ENCODE peak calls at places on chromosomes 11 and 22, in six cellular contexts. One of them, this sample, is unnamed.
A peak's percentile ranks its signal among the peaks of the same experiment; 100 is the strongest.

GRCh38 chr11:76839326-76839725 is 21.4 kb upstream of the ACER3 start:
- DNase-seq in sigmoid colon: no peak
- DNase-seq in tibial nerve: no peak
- DNase-seq in heart left ventricle: no peak
- DNase-seq in upper lobe of left lung: no peak
- DNase-seq in adrenal gland: no peak
- DNase-seq in this sample: no peak

GRCh38 chr11:46402957-46403902 is 11.7 kb upstream of the CHRM4 start:
- DNase-seq in upper lobe of left lung: no peak
- DNase-seq in adrenal gland: no peak
- DNase-seq in sigmoid colon: no peak
- DNase-seq in tibial nerve: no peak
- DNase-seq in heart left ventricle: no peak
- DNase-seq in this sample: no peak

GRCh38 chr11:67436459-67437081 is 912 bp downstream of the PTPRCAP start:
- DNase-seq in sigmoid colon: no peak
- DNase-seq in adrenal gland: no peak
- DNase-seq in upper lobe of left lung: no peak
- DNase-seq in tibial nerve: no peak
- DNase-seq in heart left ventricle: no peak
- DNase-seq in this sample: no peak

GRCh38 chr11:113411536-113411935 is 24.0 kb downstream of the ANKK1 start:
- DNase-seq in upper lobe of left lung: no peak
- DNase-seq in heart left ventricle: no peak
- DNase-seq in sigmoid colon: no peak
- DNase-seq in adrenal gland: no peak
- DNase-seq in tibial nerve: no peak
- DNase-seq in this sample: no peak

GRCh38 chr22:17797721-17798559 is 23.7 kb upstream of the BID start:
- DNase-seq in adrenal gland: no peak
- DNase-seq in upper lobe of left lung: peak; percentile 73
- DNase-seq in tibial nerve: no peak
- DNase-seq in heart left ventricle: no peak
- DNase-seq in sigmoid colon: no peak
- DNase-seq in this sample: no peak

GRCh38 chr11:9761441-9761945 is 97.6 kb downstream of the SWAP70 start:
- DNase-seq in heart left ventricle: no peak
- DNase-seq in adrenal gland: no peak
- DNase-seq in upper lobe of left lung: no peak
- DNase-seq in sigmoid colon: no peak
- DNase-seq in tibial nerve: no peak
- DNase-seq in this sample: no peak

GRCh38 chr11:31870609-31871309 is 59.6 kb upstream of the PAX6 start:
- DNase-seq in heart left ventricle: peak; percentile 13
- DNase-seq in upper lobe of left lung: peak; percentile 44
- DNase-seq in adrenal gland: peak; percentile 47
- DNase-seq in tibial nerve: no peak
- DNase-seq in sigmoid colon: no peak
- DNase-seq in this sample: peak; percentile 30

GRCh38 chr11:100709233-100709999 is 22.3 kb downstream of the ARHGAP42 start:
- DNase-seq in tibial nerve: no peak
- DNase-seq in upper lobe of left lung: no peak
- DNase-seq in adrenal gland: no peak
- DNase-seq in sigmoid colon: no peak
- DNase-seq in heart left ventricle: no peak
- DNase-seq in this sample: no peak

GRCh38 chr11:17839973-17840611 is 105.5 kb downstream of the KCNC1 start:
- DNase-seq in heart left ventricle: no peak
- DNase-seq in upper lobe of left lung: no peak
- DNase-seq in tibial nerve: no peak
- DNase-seq in sigmoid colon: no peak
- DNase-seq in adrenal gland: no peak
- DNase-seq in this sample: no peak

GRCh38 chr11:88508808-88509581 is 171.5 kb upstream of the CTSC start:
- DNase-seq in adrenal gland: no peak
- DNase-seq in tibial nerve: no peak
- DNase-seq in upper lobe of left lung: peak; percentile 90
- DNase-seq in heart left ventricle: no peak
- DNase-seq in sigmoid colon: no peak
- DNase-seq in this sample: peak; percentile 25

GRCh38 chr11:16326679-16327297 is 29.6 kb downstream of the SOX6 start:
- DNase-seq in sigmoid colon: no peak
- DNase-seq in upper lobe of left lung: no peak
- DNase-seq in heart left ventricle: no peak
- DNase-seq in tibial nerve: no peak
- DNase-seq in adrenal gland: no peak
- DNase-seq in this sample: no peak

GRCh38 chr11:104609766-104610165 is 288.5 kb downstream of the CASP12 start:
- DNase-seq in heart left ventricle: no peak
- DNase-seq in adrenal gland: no peak
- DNase-seq in tibial nerve: no peak
- DNase-seq in upper lobe of left lung: no peak
- DNase-seq in sigmoid colon: no peak
- DNase-seq in this sample: no peak

GRCh38 chr22:27843441-27843840 is 41.9 kb upstream of the MN1 start:
- DNase-seq in heart left ventricle: no peak
- DNase-seq in sigmoid colon: peak; percentile 61
- DNase-seq in tibial nerve: no peak
- DNase-seq in upper lobe of left lung: peak; percentile 24
- DNase-seq in adrenal gland: no peak
- DNase-seq in this sample: no peak

GRCh38 chr11:83292709-83293435 is 6.7 kb upstream of the CCDC90B start:
- DNase-seq in sigmoid colon: no peak
- DNase-seq in heart left ventricle: no peak
- DNase-seq in tibial nerve: no peak
- DNase-seq in upper lobe of left lung: no peak
- DNase-seq in adrenal gland: peak; percentile 65
- DNase-seq in this sample: no peak

GRCh38 chr11:69055598-69056516 is 7.1 kb downstream of the TPCN2 start:
- DNase-seq in tibial nerve: no peak
- DNase-seq in sigmoid colon: peak; percentile 82
- DNase-seq in heart left ventricle: peak; percentile 69
- DNase-seq in upper lobe of left lung: peak; percentile 87
- DNase-seq in adrenal gland: no peak
- DNase-seq in this sample: peak; percentile 71

GRCh38 chr11:110522456-110522855 is 92.7 kb downstream of the FDX1 start:
- DNase-seq in adrenal gland: no peak
- DNase-seq in heart left ventricle: no peak
- DNase-seq in upper lobe of left lung: no peak
- DNase-seq in sigmoid colon: no peak
- DNase-seq in tibial nerve: no peak
- DNase-seq in this sample: no peak

GRCh38 chr11:70517996-70518907 is 119.9 kb downstream of the CTTN start:
- DNase-seq in tibial nerve: no peak
- DNase-seq in adrenal gland: no peak
- DNase-seq in upper lobe of left lung: no peak
- DNase-seq in sigmoid colon: no peak
- DNase-seq in heart left ventricle: no peak
- DNase-seq in this sample: peak; percentile 6

GRCh38 chr11:116387623-116388022 is 385.2 kb downstream of the BUD13 start:
- DNase-seq in adrenal gland: no peak
- DNase-seq in upper lobe of left lung: no peak
- DNase-seq in heart left ventricle: no peak
- DNase-seq in tibial nerve: no peak
- DNase-seq in sigmoid colon: no peak
- DNase-seq in this sample: no peak

GRCh38 chr11:10263929-10264328 is 30.1 kb downstream of the SBF2 start:
- DNase-seq in adrenal gland: no peak
- DNase-seq in upper lobe of left lung: no peak
- DNase-seq in sigmoid colon: no peak
- DNase-seq in tibial nerve: no peak
- DNase-seq in heart left ventricle: no peak
- DNase-seq in this sample: no peak

DNA sequence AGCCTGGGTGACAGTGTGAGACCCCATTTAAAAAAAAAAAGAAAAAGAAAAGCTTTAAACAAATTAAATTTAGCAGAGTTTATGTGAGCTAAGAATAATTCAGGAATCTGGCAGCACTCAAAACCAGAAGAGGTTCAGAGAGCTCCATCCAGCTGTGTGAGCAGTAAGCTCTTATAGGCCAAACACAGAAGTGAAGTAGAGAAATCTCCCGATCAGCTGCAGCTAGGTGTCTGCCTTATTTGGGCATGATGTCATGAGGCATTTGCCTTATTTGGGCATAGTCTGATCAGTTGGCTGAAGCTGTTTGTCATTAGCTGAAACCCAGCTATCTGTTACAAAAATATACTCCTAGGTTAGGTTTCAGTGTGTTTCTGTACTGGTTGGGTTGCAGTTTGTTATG is 8.2 kb downstream of the MS4A15 start:
- DNase-seq in upper lobe of left lung: no peak
- DNase-seq in adrenal gland: no peak
- DNase-seq in tibial nerve: no peak
- DNase-seq in sigmoid colon: no peak
- DNase-seq in heart left ventricle: no peak
- DNase-seq in this sample: no peak
- H3K4me1 ChIP-seq in upper lobe of left lung: peaks cover 6% of the 10 kb centered on the region
- H3K4me1 ChIP-seq in adrenal gland: no peaks in the 10 kb centered on the region
- H3K4me1 ChIP-seq in tibial nerve: no peaks in the 10 kb centered on the region
- H3K4me1 ChIP-seq in sigmoid colon: no peaks in the 10 kb centered on the region
- H3K4me1 ChIP-seq in heart left ventricle: peaks cover 6% of the 10 kb centered on the region
- H3K4me1 ChIP-seq in this sample: no peaks in the 10 kb centered on the region

DNA sequence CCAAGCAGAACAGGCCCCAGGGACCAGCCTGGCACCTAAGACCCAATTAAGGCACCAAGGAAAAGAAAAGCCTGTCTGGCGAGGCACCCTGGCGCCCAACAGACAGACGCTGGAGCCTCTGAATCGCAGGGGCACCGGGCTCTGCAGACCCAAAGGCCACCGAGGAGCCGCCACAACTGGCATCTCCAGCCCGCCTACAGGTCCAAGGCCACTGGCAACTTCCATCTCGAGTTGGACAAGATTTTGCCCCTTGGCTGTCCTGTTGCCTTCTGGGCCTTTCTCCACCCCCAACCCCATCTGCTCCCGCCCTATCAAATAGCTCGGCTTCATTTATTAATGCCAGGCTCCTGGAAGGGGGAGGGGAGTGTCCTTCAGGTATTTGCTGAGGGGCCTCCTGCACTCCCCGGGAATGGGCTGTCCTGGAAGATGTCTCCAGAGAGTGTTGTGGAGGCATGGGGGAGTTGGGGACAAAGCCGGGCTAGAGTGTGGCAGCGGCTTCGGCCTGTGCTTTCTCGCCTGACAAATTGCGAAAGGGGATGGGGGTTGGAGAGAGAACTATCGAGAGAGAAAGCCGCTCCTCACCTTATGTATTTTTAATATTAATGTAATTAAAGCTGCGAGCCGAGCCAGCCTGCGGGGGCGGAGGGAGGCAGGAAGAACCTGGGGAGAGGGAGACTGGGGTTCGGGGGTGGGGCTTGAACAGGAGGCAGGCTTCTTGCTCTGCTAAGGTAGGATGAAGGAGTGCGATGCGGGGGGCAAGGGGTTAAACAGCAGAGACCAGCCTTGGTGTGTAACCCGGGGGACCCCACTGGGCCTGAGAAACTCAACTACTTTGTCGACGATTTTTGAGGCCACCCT is 2.0 kb downstream of the DSCAML1 start:
- DNase-seq in sigmoid colon: no peak
- DNase-seq in heart left ventricle: no peak
- DNase-seq in tibial nerve: no peak
- DNase-seq in upper lobe of left lung: peak; percentile 53
- DNase-seq in adrenal gland: no peak
- DNase-seq in this sample: no peak
- H3K27me3 ChIP-seq in sigmoid colon: peaks cover 60% of the 10 kb centered on the region
- H3K27me3 ChIP-seq in heart left ventricle: peaks cover 23% of the 10 kb centered on the region
- H3K27me3 ChIP-seq in tibial nerve: no peaks in the 10 kb centered on the region
- H3K27me3 ChIP-seq in upper lobe of left lung: peaks cover 10% of the 10 kb centered on the region
- H3K27me3 ChIP-seq in adrenal gland: peaks cover 31% of the 10 kb centered on the region
- H3K27me3 ChIP-seq in this sample: no peaks in the 10 kb centered on the region

GRCh38 chr22:37199103-37199838 is 11.2 kb upstream of the C1QTNF6 start:
- DNase-seq in upper lobe of left lung: peak; percentile 100
- DNase-seq in tibial nerve: peak; percentile 98
- DNase-seq in adrenal gland: peak; percentile 99
- DNase-seq in sigmoid colon: peak; percentile 99
- DNase-seq in heart left ventricle: peak; percentile 98
- DNase-seq in this sample: peak; percentile 97
- TF ChIP-seq POLR2A in upper lobe of left lung: peak; percentile 99
- TF ChIP-seq POLR2A in tibial nerve: peak; percentile 99
- TF ChIP-seq POLR2A in adrenal gland: peak; percentile 97
- TF ChIP-seq POLR2A in sigmoid colon: peak; percentile 98
- TF ChIP-seq POLR2A in heart left ventricle: peak; percentile 97
- TF ChIP-seq POLR2A in this sample: peak; percentile 99

DNA sequence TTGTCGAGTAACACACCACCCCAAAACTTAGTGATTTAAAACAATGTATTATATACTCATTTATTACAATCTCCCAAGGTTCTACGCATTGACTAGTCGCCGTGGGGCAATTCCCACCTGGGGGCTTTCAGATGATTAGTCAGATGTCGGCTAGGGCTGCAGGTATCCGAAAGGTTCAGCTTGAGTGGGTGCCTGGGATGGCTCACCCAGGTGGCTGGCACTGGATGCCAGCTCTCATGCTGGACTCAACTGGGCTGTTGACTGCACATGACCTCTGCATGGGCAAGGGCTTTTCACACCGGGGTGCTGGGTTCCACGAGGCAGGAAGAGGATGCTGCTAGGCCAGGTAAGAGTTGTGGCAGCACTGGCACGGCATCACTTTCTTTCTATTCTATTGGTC is 21.9 kb upstream of the MICAL2 start:
- DNase-seq in adrenal gland: no peak
- DNase-seq in sigmoid colon: no peak
- DNase-seq in heart left ventricle: no peak
- DNase-seq in upper lobe of left lung: no peak
- DNase-seq in tibial nerve: no peak
- DNase-seq in this sample: no peak
- H3K4me1 ChIP-seq in adrenal gland: peaks cover 36% of the 10 kb centered on the region
- H3K4me1 ChIP-seq in sigmoid colon: peaks cover 39% of the 10 kb centered on the region
- H3K4me1 ChIP-seq in heart left ventricle: peaks cover 77% of the 10 kb centered on the region
- H3K4me1 ChIP-seq in upper lobe of left lung: peaks cover 65% of the 10 kb centered on the region
- H3K4me1 ChIP-seq in tibial nerve: peaks cover 29% of the 10 kb centered on the region
- H3K4me1 ChIP-seq in this sample: peaks cover 3% of the 10 kb centered on the region

DNA sequence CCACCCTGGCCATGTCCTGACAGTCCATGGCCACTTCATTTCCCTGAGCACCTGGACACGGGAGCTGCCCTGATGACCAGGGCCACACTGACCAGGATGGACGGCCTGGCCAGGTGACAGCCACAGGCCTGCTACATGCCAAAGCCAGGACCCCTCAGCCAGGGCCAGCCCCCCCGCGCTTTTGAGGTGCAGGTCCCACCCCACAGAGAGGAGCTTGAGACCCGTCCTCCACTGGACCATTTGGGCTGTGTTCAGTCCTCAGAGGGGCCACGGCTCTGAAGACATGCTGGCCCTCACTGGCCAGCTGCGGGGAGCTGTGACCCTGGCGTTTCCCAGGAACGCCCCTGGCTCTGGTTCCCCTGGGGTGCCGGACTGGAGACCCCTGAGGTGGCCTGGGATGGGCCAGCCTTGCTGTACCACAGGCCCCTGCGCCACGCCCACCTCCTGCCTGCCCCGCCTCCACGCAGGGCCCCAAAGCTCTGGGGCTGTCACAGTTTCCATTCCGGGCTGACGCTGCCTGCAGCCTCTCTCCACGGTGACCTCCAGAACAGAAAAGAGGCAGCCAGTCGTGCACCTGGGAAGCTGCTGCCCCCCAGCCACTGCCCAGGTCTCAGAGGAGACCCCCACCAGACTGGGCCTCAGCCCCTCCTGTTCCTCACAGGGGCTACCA is 18.2 kb downstream of the EPS8L2 start:
- DNase-seq in tibial nerve: no peak
- DNase-seq in adrenal gland: no peak
- DNase-seq in upper lobe of left lung: peak; percentile 84
- DNase-seq in sigmoid colon: no peak
- DNase-seq in heart left ventricle: no peak
- DNase-seq in this sample: peak; percentile 53
- H3K27me3 ChIP-seq in tibial nerve: no peaks in the 10 kb centered on the region
- H3K27me3 ChIP-seq in adrenal gland: peaks cover 22% of the 10 kb centered on the region
- H3K27me3 ChIP-seq in upper lobe of left lung: peaks cover 8% of the 10 kb centered on the region
- H3K27me3 ChIP-seq in sigmoid colon: peaks cover 97% of the 10 kb centered on the region
- H3K27me3 ChIP-seq in heart left ventricle: peaks cover 40% of the 10 kb centered on the region
- H3K27me3 ChIP-seq in this sample: no peaks in the 10 kb centered on the region

This sample was measured in right lobe of liver.